ENCODE peak calls at places on chromosomes 5 and 9, in eight cellular contexts. L is pancreas, F is uterus, W is colonic mucosa, Q is upper lobe of left lung, A is breast epithelium, D is right lobe of liver, N is SK-N-SH. R is an unnamed sample. For H3K9me3, the result is how much of the 10 kb centered on the place peaks cover.

GRCh38 chr9:133234577-133235322 is 25.7 kb upstream of the OBP2B start:
- DNase-seq in Q (no peak), W (no peak), A (no peak), F (no peak), L (no peak), D (no peak), N (no peak), R (no peak)

GRCh38 chr5:58113172-58113571 is 346.7 kb downstream of the PLK2 start:
- DNase-seq in N (no peak), A (no peak), F (no peak), D (no peak), W (no peak), L (no peak), Q (no peak), R (no peak)

GRCh38 chr5:139272471-139273321 is 20.8 kb upstream of the MATR3 start:
- DNase-seq in F (no peak), W (peak), L (no peak), Q (no peak), N (no peak), D (peak), A (no peak), R (no peak)

GRCh38 chr9:34636791-34637355 is 714 bp downstream of the SIGMAR1 start:
- DNase-seq in L (no peak), Q (no peak), F (no peak), W (no peak), N (no peak), D (no peak), A (no peak), R (no peak)

GRCh38 chr9:20592673-20593072 is 29.6 kb downstream of the MLLT3 start:
- DNase-seq in D (no peak), F (no peak), Q (no peak), W (no peak), N (no peak), L (no peak), A (no peak), R (no peak)

GRCh38 chr5:66171349-66172344 is 27.5 kb downstream of the SREK1 start:
- DNase-seq in N (peak), Q (peak), D (no peak), W (no peak), L (peak), A (no peak), F (no peak), R (no peak)

GRCh38 chr9:20684865-20685696 is 1.0 kb downstream of the FOCAD start:
- DNase-seq in Q (no peak), W (no peak), A (no peak), N (no peak), F (no peak), L (no peak), D (no peak), R (no peak)

GRCh38 chr5:94968507-94969095 is 316.3 kb downstream of the MCTP1 start:
- DNase-seq in W (no peak), Q (no peak), N (peak), F (no peak), D (peak), A (no peak), L (peak), R (no peak)

GRCh38 chr5:73197637-73198257 is 24.8 kb downstream of the TMEM174 start:
- DNase-seq in A (no peak), W (no peak), L (no peak), F (no peak), N (no peak), Q (no peak), D (no peak), R (no peak)

GRCh38 chr9:69178583-69179011 is 4.5 kb downstream of the TJP2 start:
- DNase-seq in N (no peak), W (no peak), A (no peak), F (no peak), D (no peak), Q (no peak), L (no peak), R (no peak)

GRCh38 chr9:137030528-137030927 is 1.4 kb downstream of the FUT7 start:
- DNase-seq in D (peak), L (no peak), A (no peak), F (no peak), Q (peak), W (peak), N (no peak), R (no peak)

GRCh38 chr5:2196989-2197531 is 314.3 kb upstream of the IRX4 start:
- DNase-seq in A (no peak), D (no peak), L (no peak), W (peak), F (no peak), Q (no peak), N (no peak), R (no peak)

GRCh38 chr5:102715405-102715804 is 39.7 kb upstream of the PAM start:
- DNase-seq in Q (no peak), D (no peak), F (no peak), N (no peak), L (no peak), A (no peak), W (no peak), R (no peak)

GRCh38 chr5:72506150-72506549 is 1.1 kb downstream of the ZNF366 start:
- DNase-seq in W (no peak), L (no peak), N (no peak), D (no peak), A (no peak), Q (no peak), F (no peak), R (no peak)

GRCh38 chr9:95750725-95751644 is 124.5 kb upstream of the ERCC6L2 start:
- DNase-seq in N (no peak), W (no peak), D (no peak), A (no peak), Q (no peak), F (no peak), L (no peak), R (no peak)

GRCh38 chr5:109701252-109701651 is 11.5 kb downstream of the MAN2A1 start:
- DNase-seq in L (no peak), F (no peak), W (no peak), A (no peak), Q (no peak), D (no peak), N (no peak), R (no peak)

GRCh38 chr5:160802567-160802966 is 49.4 kb downstream of the ATP10B start:
- DNase-seq in D (no peak), Q (peak), W (no peak), N (no peak), F (no peak), A (no peak), L (no peak), R (no peak)
- TF ChIP-seq CTCF in D (no peak), Q (peak), W (no peak), N (no peak), F (no peak), A (no peak), L (peak), R (no peak)

GRCh38 chr5:60333103-60333502 is 366.9 kb downstream of the DEPDC1B start:
- DNase-seq in Q (no peak), N (no peak), L (no peak), D (no peak), F (no peak), W (no peak), A (no peak), R (no peak)
- H3K27ac ChIP-seq in Q (no peak), N (peak), L (no peak), D (no peak), F (no peak), W (no peak), A (no peak), R (no peak)

GRCh38 chr5:17256839-17257238 is 39.4 kb downstream of the BASP1 start:
- DNase-seq in L (no peak), F (no peak), A (no peak), N (no peak), Q (no peak), W (no peak), D (no peak), R (no peak)
- H3K9me3 ChIP-seq in L (under half), F (under half), A (under half), N (under half), Q (under half), W (under half), D (under half), R (under half)

GRCh38 chr9:18297532-18297872 is 176.5 kb upstream of the ADAMTSL1 start:
- DNase-seq in D (no peak), Q (no peak), N (peak), W (no peak), L (no peak), F (no peak), A (no peak), R (no peak)
- TF ChIP-seq CTCF in D (no peak), Q (no peak), N (peak), W (no peak), L (no peak), F (no peak), A (no peak), R (no peak)